ENCODE peak calls at places on chromosomes 16 and 17, in four cellular contexts. W, D, N and C are unnamed samples.
A peak's percentile ranks its signal among the peaks of the same experiment; 100 is the strongest.

GRCh38 chr17:21282231-21282630 is 2.3 kb upstream of the MAP2K3 start:
- DNase-seq in W (no peak), D (no peak), N (no peak), C (no peak)

GRCh38 chr17:4256952-4257351 is 6.8 kb downstream of the ANKFY1 start:
- DNase-seq in W (no peak), D (no peak), N (no peak), C (no peak)

GRCh38 chr16:17261197-17261858 is 209.4 kb downstream of the XYLT1 start:
- DNase-seq in W (no peak), D (no peak), N (no peak), C (peak; percentile 42)

GRCh38 chr17:36602924-36603384 is 1.6 kb downstream of the MRM1 start:
- DNase-seq in W (peak; percentile 54), D (peak; percentile 84), N (peak; percentile 76), C (peak; percentile 69)

GRCh38 chr17:76623271-76624146 is 20.0 kb downstream of the ST6GALNAC1 start:
- DNase-seq in W (no peak), D (peak; percentile 80), N (peak; percentile 71), C (peak; percentile 69)

GRCh38 chr16:79001156-79001997 is 599.2 kb downstream of the MAF start:
- DNase-seq in W (no peak), D (no peak), N (no peak), C (no peak)

GRCh38 chr17:17941015-17941414 is 31.2 kb downstream of the TOM1L2 start:
- DNase-seq in W (no peak), D (no peak), N (no peak), C (no peak)

GRCh38 chr16:66935319-66936011 is at the start of gene CES2:
- DNase-seq in W (no peak), D (no peak), N (no peak), C (no peak)

GRCh38 chr17:78040561-78041400 is 82.3 kb downstream of the TNRC6C start:
- DNase-seq in W (peak; percentile 21), D (no peak), N (no peak), C (peak; percentile 39)

GRCh38 chr16:28513484-28514181 is 7.0 kb upstream of the IL27 start:
- DNase-seq in W (no peak), D (no peak), N (no peak), C (no peak)

GRCh38 chr17:80619535-80620235 is 75.0 kb downstream of the RPTOR start:
- DNase-seq in W (no peak), D (no peak), N (no peak), C (no peak)

GRCh38 chr16:19696961-19697360 is 21.1 kb downstream of the KNOP1 start:
- DNase-seq in W (no peak), D (no peak), N (no peak), C (no peak)

GRCh38 chr16:12784076-12784475 is 19.6 kb downstream of the CPPED1 start:
- DNase-seq in W (no peak), D (no peak), N (no peak), C (no peak)

GRCh38 chr16:67518676-67519075 is 10.0 kb upstream of the RIPOR1 start:
- DNase-seq in W (no peak), D (no peak), N (no peak), C (no peak)

GRCh38 chr17:61201211-61201610 is 198.4 kb upstream of the TBX2 start:
- DNase-seq in W (no peak), D (no peak), N (no peak), C (no peak)

GRCh38 chr17:58219789-58220183 is 731 bp upstream of the MKS1 start:
- DNase-seq in W (no peak), D (peak; percentile 12), N (no peak), C (no peak)

GRCh38 chr17:19386276-19386863 is 620 bp downstream of the MFAP4 start:
- DNase-seq in W (no peak), D (no peak), N (peak; percentile 80), C (no peak)

GRCh38 chr16:15689290-15689689 is 39.2 kb downstream of the NDE1 start:
- DNase-seq in W (no peak), D (no peak), N (no peak), C (no peak)

GRCh38 chr17:82648761-82649474 is 674 bp upstream of the WDR45B start:
- DNase-seq in W (no peak), D (peak; percentile 83), N (peak; percentile 21), C (peak; percentile 53)

GRCh38 chr16:31476305-31477219 is 4.6 kb downstream of the TGFB1I1 start:
- DNase-seq in W (no peak), D (peak; percentile 94), N (peak; percentile 74), C (peak; percentile 87)

GRCh38 chr16:67654069-67654911 is 5.8 kb downstream of the ACD start:
- DNase-seq in W (no peak), D (no peak), N (no peak), C (no peak)

GRCh38 chr16:23527961-23528634 is 17.8 kb upstream of the GGA2 start:
- DNase-seq in W (no peak), D (no peak), N (no peak), C (no peak)

GRCh38 chr17:68248199-68248825 is 469 bp downstream of the AMZ2 start:
- DNase-seq in W (no peak), D (no peak), N (no peak), C (no peak)

GRCh38 chr17:47959825-47960655 is 2.4 kb upstream of the PRR15L start:
- DNase-seq in W (no peak), D (no peak), N (no peak), C (no peak)

GRCh38 chr16:79644977-79645667 is 44.6 kb upstream of the MAF start:
- DNase-seq in W (no peak), D (no peak), N (no peak), C (no peak)

GRCh38 chr16:73028263-73028662 is 19.7 kb downstream of the ZFHX3 start:
- DNase-seq in W (no peak), D (no peak), N (no peak), C (no peak)

GRCh38 chr16:28181557-28181914 is 30.2 kb downstream of the XPO6 start:
- DNase-seq in W (no peak), D (no peak), N (no peak), C (no peak)

GRCh38 chr17:9987779-9988585 is 82.9 kb upstream of the RCVRN start:
- DNase-seq in W (no peak), D (peak; percentile 54), N (peak; percentile 4), C (peak; percentile 43)

GRCh38 chr16:70597135-70597534 is 49.2 kb upstream of the IL34 start:
- DNase-seq in W (no peak), D (no peak), N (no peak), C (no peak)

GRCh38 chr17:81419886-81420768 is 24.9 kb downstream of the BAHCC1 start:
- DNase-seq in W (no peak), D (no peak), N (no peak), C (no peak)

GRCh38 chr17:13230350-13230900 is 212.6 kb upstream of the ELAC2 start:
- DNase-seq in W (no peak), D (no peak), N (no peak), C (no peak)

GRCh38 chr17:18261146-18261515 is 669 bp downstream of the MIEF2 start:
- DNase-seq in W (no peak), D (peak; percentile 42), N (no peak), C (no peak)

GRCh38 chr17:77487211-77487629 is 346.5 kb downstream of the SEC14L1 start:
- DNase-seq in W (no peak), D (no peak), N (no peak), C (no peak)

GRCh38 chr16:18983565-18984424 is at the start of gene TMC7:
- DNase-seq in W (no peak), D (peak; percentile 89), N (peak; percentile 44), C (peak; percentile 37)

GRCh38 chr17:80796430-80796861 is 195.2 kb upstream of the CHMP6 start:
- DNase-seq in W (no peak), D (no peak), N (no peak), C (no peak)

GRCh38 chr16:48383204-48383876 is 1.9 kb downstream of the SIAH1 start:
- DNase-seq in W (no peak), D (no peak), N (no peak), C (no peak)

GRCh38 chr17:9484789-9485188 is 90.8 kb downstream of the STX8 start:
- DNase-seq in W (no peak), D (no peak), N (no peak), C (no peak)

GRCh38 chr17:74595037-74595436 is 3.0 kb upstream of the CD300LD start:
- DNase-seq in W (no peak), D (no peak), N (no peak), C (no peak)

GRCh38 chr17:42953669-42954068 is 10.6 kb downstream of the AARSD1 start:
- DNase-seq in W (no peak), D (no peak), N (no peak), C (no peak)

GRCh38 chr16:81195907-81196534 is 42.5 kb upstream of the BCO1 start:
- DNase-seq in W (no peak), D (no peak), N (no peak), C (no peak)

GRCh38 chr16:81201267-81201666 is 37.2 kb upstream of the BCO1 start:
- DNase-seq in W (no peak), D (no peak), N (no peak), C (no peak)

GRCh38 chr16:81198635-81199034 is 39.9 kb upstream of the BCO1 start:
- DNase-seq in W (no peak), D (peak; percentile 43), N (no peak), C (no peak)
- TF ChIP-seq SPI1 in W (no peak), D (no peak), N (no peak), C (no peak)

GRCh38 chr17:40447148-40447644 is 3.9 kb downstream of the IGFBP4 start:
- DNase-seq in W (no peak), D (no peak), N (no peak), C (no peak)

GRCh38 chr17:40443196-40443987 is at the start of gene IGFBP4:
- DNase-seq in W (no peak), D (peak; percentile 85), N (peak; percentile 69), C (peak; percentile 67)

GRCh38 chr17:40445769-40446468 is 2.7 kb downstream of the IGFBP4 start:
- DNase-seq in W (no peak), D (no peak), N (no peak), C (no peak)

GRCh38 chr17:40442392-40443195 is 656 bp upstream of the IGFBP4 start:
- DNase-seq in W (no peak), D (peak; percentile 53), N (no peak), C (no peak)

GRCh38 chr17:40443988-40444899 is 994 bp downstream of the IGFBP4 start:
- DNase-seq in W (no peak), D (no peak), N (no peak), C (no peak)
- TF ChIP-seq SPI1 in W (no peak), D (no peak), N (no peak), C (no peak)

GRCh38 chr16:84500531-84500930 is 3.9 kb downstream of the MEAK7 start:
- DNase-seq in W (no peak), D (no peak), N (no peak), C (no peak)
- TF ChIP-seq SPI1 in W (no peak), D (no peak), N (no peak), C (no peak)

DNA sequence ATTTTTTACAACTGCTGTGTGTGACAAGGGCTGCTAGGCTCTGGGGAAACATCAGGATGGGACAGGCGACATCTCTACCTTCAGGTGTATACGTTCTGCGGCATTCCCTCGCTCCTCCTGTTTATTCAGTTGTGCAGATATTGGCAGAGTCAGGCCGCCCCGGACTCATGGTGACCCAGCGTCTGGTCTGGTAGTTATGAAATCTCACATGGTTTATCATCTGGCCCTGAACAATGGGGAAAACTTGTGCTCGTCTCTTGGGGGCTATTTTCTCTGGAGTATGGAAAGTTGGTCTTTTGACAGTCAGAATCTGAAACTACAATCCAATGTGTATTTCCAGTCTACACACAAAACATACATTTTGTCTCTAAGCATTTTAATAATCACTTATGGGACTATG is 3.3 kb downstream of the MARCHF10 start:
- DNase-seq in W (no peak), D (no peak), N (no peak), C (no peak)
- TF ChIP-seq SPI1 in W (no peak), D (no peak), N (no peak), C (no peak)

GRCh38 chr16:11235703-11235991 is 20.4 kb downstream of the SOCS1 start:
- DNase-seq in W (no peak), D (no peak), N (peak; percentile 63), C (no peak)
- TF ChIP-seq SPI1 in W (no peak), D (no peak), N (no peak), C (no peak)